ENCODE peak calls at places on chromosomes 1 and 21, in six cellular contexts. K is fibroblast of mammary gland, A is heart right ventricle, G is epithelial cell of esophagus, Y is colonic mucosa, B is GM06990. X is an unnamed sample.

GRCh38 chr1:225426395-225427248 is 1.2 kb downstream of the LBR start:
- DNase-seq in A (no peak), B (peak; percentile 55), G (peak; percentile 45), Y (peak; percentile 52), K (peak; percentile 42), X (peak; percentile 25)

GRCh38 chr1:42006836-42007235 is 88.1 kb upstream of the HIVEP3 start:
- DNase-seq in G (peak; percentile 53), B (no peak), K (peak; percentile 25), Y (no peak), A (no peak), X (peak; percentile 74)

GRCh38 chr1:216723274-216723780 is at the start of gene ESRRG:
- DNase-seq in Y (peak; percentile 49), B (no peak), K (no peak), G (peak; percentile 25), A (peak; percentile 56), X (peak; percentile 7)

GRCh38 chr21:45927851-45928850 is 53.4 kb upstream of the COL6A1 start:
- DNase-seq in B (no peak), G (no peak), A (no peak), K (no peak), Y (no peak), X (no peak)

GRCh38 chr21:14084068-14084501 is 126.7 kb downstream of the LIPI start:
- DNase-seq in Y (no peak), K (no peak), A (no peak), B (no peak), G (no peak), X (no peak)

GRCh38 chr21:26843912-26844257 is 1.3 kb downstream of the ADAMTS1 start:
- DNase-seq in A (peak; percentile 10), K (peak; percentile 67), B (no peak), Y (no peak), G (peak; percentile 54), X (peak; percentile 94)

GRCh38 chr1:165228676-165229075 is 127.8 kb downstream of the LMX1A start:
- DNase-seq in B (no peak), Y (no peak), A (no peak), K (no peak), G (peak; percentile 13), X (peak; percentile 6)

GRCh38 chr1:177753655-177754054 is 216.2 kb downstream of the SEC16B start:
- DNase-seq in B (no peak), K (no peak), Y (no peak), G (no peak), A (no peak), X (no peak)

GRCh38 chr1:39107891-39108290 is 81.7 kb downstream of the NDUFS5 start:
- DNase-seq in G (no peak), B (no peak), Y (no peak), K (no peak), A (no peak), X (no peak)

GRCh38 chr21:44461438-44462089 is 6.3 kb downstream of the LRRC3 start:
- DNase-seq in A (no peak), B (no peak), K (no peak), Y (no peak), G (no peak), X (no peak)

GRCh38 chr21:32099812-32100416 is 178.9 kb downstream of the MIS18A start:
- DNase-seq in A (no peak), G (no peak), B (no peak), Y (no peak), K (no peak), X (no peak)

GRCh38 chr1:29145739-29146437 is 22.2 kb upstream of the TMEM200B start:
- DNase-seq in Y (peak; percentile 33), B (no peak), G (peak; percentile 62), K (peak; percentile 96), A (no peak), X (peak; percentile 77)

GRCh38 chr1:202160377-202160940 is at the start of gene PTPN7:
- DNase-seq in Y (peak; percentile 49), A (no peak), B (peak; percentile 81), G (peak; percentile 16), K (no peak), X (no peak)

GRCh38 chr1:115718011-115718754 is 50.3 kb downstream of the CASQ2 start:
- DNase-seq in Y (no peak), B (no peak), A (no peak), K (no peak), G (no peak), X (no peak)

GRCh38 chr1:109067883-109068282 is 7.9 kb downstream of the TAF13 start:
- DNase-seq in B (no peak), Y (no peak), A (no peak), G (no peak), K (no peak), X (no peak)

GRCh38 chr1:156795787-156796186 is 20.9 kb downstream of the SH2D2A start:
- DNase-seq in K (no peak), A (no peak), G (no peak), B (no peak), Y (no peak), X (no peak)

GRCh38 chr1:179121159-179121938 is 39.5 kb downstream of the TOR3A start:
- DNase-seq in G (peak; percentile 43), K (peak; percentile 74), B (no peak), A (no peak), Y (peak; percentile 66), X (peak; percentile 82)

GRCh38 chr1:115179397-115179835 is 90.1 kb upstream of the TSPAN2 start:
- DNase-seq in K (peak; percentile 98), Y (no peak), B (peak; percentile 1), G (peak; percentile 78), A (peak; percentile 51), X (peak; percentile 92)

GRCh38 chr1:183989078-183989577 is 48.4 kb downstream of the COLGALT2 start:
- DNase-seq in A (peak; percentile 33), K (peak; percentile 92), Y (no peak), B (peak; percentile 55), G (peak; percentile 65), X (peak; percentile 77)

GRCh38 chr21:42047821-42048613 is 23.1 kb upstream of the UMODL1 start:
- DNase-seq in A (peak; percentile 56), B (no peak), K (peak; percentile 98), G (no peak), Y (no peak), X (peak; percentile 93)

GRCh38 chr1:45478129-45478802 is 12.7 kb downstream of the TESK2 start:
- DNase-seq in Y (no peak), G (no peak), B (no peak), A (no peak), K (no peak), X (peak; percentile 24)

GRCh38 chr1:210291786-210292275 is 36.9 kb upstream of the HHAT start:
- DNase-seq in K (peak; percentile 86), A (peak; percentile 22), B (no peak), Y (no peak), G (no peak), X (no peak)

GRCh38 chr1:60835649-60836048 is 246.7 kb upstream of the NFIA start:
- DNase-seq in Y (no peak), G (peak; percentile 92), K (no peak), A (no peak), B (no peak), X (no peak)

GRCh38 chr1:224558904-224559303 is 57.2 kb upstream of the CNIH3 start:
- DNase-seq in Y (no peak), A (no peak), K (no peak), B (no peak), G (peak; percentile 55), X (no peak)

GRCh38 chr1:209490013-209490412 is 93.5 kb upstream of the CAMK1G start:
- DNase-seq in G (peak; percentile 63), Y (no peak), K (peak; percentile 32), B (no peak), A (no peak), X (peak; percentile 57)

GRCh38 chr1:52567943-52568342 is 15.1 kb upstream of the TUT4 start:
- DNase-seq in K (no peak), B (no peak), G (no peak), A (no peak), Y (no peak), X (peak; percentile 41)

GRCh38 chr1:155864393-155864792 is 5.0 kb downstream of the SYT11 start:
- DNase-seq in Y (no peak), K (peak; percentile 55), G (peak; percentile 20), A (no peak), B (no peak), X (no peak)

GRCh38 chr1:169108897-169109560 is 2.5 kb downstream of the ATP1B1 start:
- DNase-seq in G (no peak), K (no peak), B (no peak), Y (peak; percentile 61), A (no peak), X (no peak)
- H3K4me3 ChIP-seq in G (peak overlapping the region; percentile 79), K (no peak overlapping the region), B (peak overlapping the region; percentile 89), Y (peak overlapping the region; percentile 82), A (peak overlapping the region; percentile 87), X (no peak overlapping the region)

DNA sequence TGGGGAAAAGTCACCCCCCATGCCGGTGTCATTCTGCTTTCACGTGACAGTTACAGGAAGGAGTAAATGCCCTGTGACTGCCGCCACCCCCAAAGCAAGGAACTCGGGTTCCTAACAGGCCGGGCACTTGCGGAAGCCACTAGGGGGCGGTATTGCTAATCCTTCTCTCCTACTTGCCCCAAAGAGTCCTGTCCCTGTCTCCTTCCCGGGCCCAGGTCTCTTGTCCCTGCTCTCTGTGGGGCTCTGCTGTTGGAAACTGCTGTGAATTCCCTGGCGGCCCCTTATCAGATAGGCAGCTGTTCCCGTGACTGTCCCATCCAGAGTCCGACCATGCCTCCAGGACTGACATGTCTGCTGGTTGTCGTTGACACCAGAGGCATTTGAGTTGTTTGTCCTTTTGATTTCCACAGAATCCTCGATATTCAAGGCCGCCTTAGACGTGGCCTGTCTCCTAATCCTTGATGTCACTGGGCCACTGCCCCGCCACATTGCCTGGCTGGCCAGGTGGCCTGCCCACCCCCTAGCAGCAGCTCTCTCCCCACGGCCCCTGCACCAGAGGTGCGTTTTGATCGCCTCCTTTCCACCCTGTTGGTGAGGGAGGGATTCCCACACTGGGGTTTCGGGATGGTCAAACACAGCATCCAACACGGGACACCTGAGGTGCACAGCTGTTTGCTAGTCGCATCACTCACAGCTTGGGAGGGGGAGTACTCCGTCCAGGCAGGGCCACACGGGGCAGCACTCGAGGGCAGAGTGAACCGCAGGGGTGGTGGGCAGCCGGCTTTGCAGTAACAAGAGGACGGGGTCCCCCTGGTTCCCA is 37.3 kb downstream of the CHAF1B start:
- DNase-seq in G (peak; percentile 80), Y (peak; percentile 62), A (peak; percentile 54), B (peak; percentile 25), K (peak; percentile 65), X (peak; percentile 74)
- TF ChIP-seq CTCF in G (peak; percentile 82), Y (peak; percentile 67), A (peak; percentile 70), B (peak; percentile 93), K (peak; percentile 75), X (peak; percentile 86)

DNA sequence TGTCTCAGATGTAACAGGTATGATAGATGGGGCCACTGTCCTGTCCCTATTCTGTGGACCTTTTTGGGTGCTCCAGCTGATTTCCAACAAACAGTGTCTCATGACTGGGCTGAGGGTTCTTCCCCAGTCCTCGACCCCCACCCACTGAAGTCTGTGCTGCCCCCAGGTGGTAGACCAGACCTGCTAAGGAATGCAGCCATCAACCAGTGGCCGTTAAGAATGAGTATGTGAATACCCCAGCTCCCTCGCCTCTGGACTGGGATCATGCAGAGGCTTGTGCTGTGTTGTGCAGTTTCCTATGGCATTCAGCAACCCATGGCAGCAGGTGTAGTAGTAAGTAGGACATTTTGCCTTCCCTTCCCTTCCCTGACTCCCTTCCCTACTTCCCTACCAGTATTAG is 183.1 kb upstream of the KAZN start:
- DNase-seq in Y (no peak), A (no peak), B (no peak), K (no peak), G (no peak), X (no peak)
- H3K4me3 ChIP-seq in Y (no peak overlapping the region), A (no peak overlapping the region), B (no peak overlapping the region), K (no peak overlapping the region), G (no peak overlapping the region), X (no peak overlapping the region)

DNA sequence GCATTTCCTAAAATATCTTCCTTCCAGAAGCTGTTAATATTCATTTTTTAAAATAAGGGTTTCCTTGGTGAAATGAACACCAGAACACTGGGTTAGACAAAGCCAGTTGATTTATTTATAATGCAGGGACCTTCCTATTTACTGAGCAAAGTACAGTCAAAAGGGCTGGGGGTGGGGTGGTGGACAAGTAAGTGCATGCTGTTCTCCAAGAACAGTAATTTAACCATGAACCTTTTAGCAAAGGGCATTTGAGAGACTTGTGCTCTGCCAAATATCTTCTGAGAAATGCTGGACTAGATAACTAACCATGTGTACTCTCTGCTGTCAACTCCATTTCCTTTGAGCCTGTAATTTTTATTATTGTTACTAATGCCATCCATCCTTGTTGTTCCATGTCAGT is 100.2 kb downstream of the OMA1 start:
- DNase-seq in B (no peak), A (no peak), G (peak; percentile 8), Y (no peak), K (no peak), X (peak; percentile 16)
- TF ChIP-seq CTCF in B (no peak), A (no peak), G (no peak), Y (no peak), K (no peak), X (no peak)